ENCODE peak calls at places on chromosomes 6 and 20, in eight cellular contexts. W is IMR-90; I is CD8-positive, alpha-beta T cell; Z is esophagus muscularis mucosa; Q is PC-9; R is heart left ventricle; G is spleen; O is psoas muscle. C is an unnamed sample.

GRCh38 chr6:71324179-71324791 is 35.7 kb downstream of the OGFRL1 start:
- DNase-seq in W (no peak), I (no peak), Z (no peak), Q (no peak), R (no peak), G (no peak), O (no peak), C (no peak)

GRCh38 chr6:134372603-134373281 is 54.8 kb upstream of the SGK1 start:
- DNase-seq in W (peak; percentile 86), I (no peak), Z (peak; percentile 68), Q (peak; percentile 15), R (no peak), G (no peak), O (no peak), C (no peak)

GRCh38 chr20:59525500-59526241 is 78.7 kb upstream of the PHACTR3 start:
- DNase-seq in W (peak; percentile 13), I (peak; percentile 20), Z (no peak), Q (no peak), R (peak; percentile 70), G (no peak), O (peak; percentile 64), C (no peak)

GRCh38 chr20:32727663-32728062 is 15.6 kb downstream of the COMMD7 start:
- DNase-seq in W (peak; percentile 93), I (no peak), Z (no peak), Q (no peak), R (no peak), G (no peak), O (no peak), C (no peak)

GRCh38 chr6:110430236-110430635 is 14.9 kb upstream of the DDO start:
- DNase-seq in W (no peak), I (no peak), Z (no peak), Q (no peak), R (no peak), G (no peak), O (no peak), C (no peak)

GRCh38 chr6:34630040-34630439 is 66.5 kb downstream of the ILRUN start:
- DNase-seq in W (peak; percentile 98), I (no peak), Z (no peak), Q (peak; percentile 81), R (no peak), G (no peak), O (no peak), C (no peak)

GRCh38 chr20:549720-550496 is 6.3 kb upstream of the CSNK2A1 start:
- DNase-seq in W (no peak), I (no peak), Z (no peak), Q (no peak), R (no peak), G (no peak), O (no peak), C (no peak)

GRCh38 chr6:130900913-130901312 is 73.7 kb downstream of the SMLR1 start:
- DNase-seq in W (peak; percentile 80), I (no peak), Z (no peak), Q (no peak), R (peak; percentile 60), G (no peak), O (peak; percentile 83), C (peak; percentile 71)

GRCh38 chr6:133890941-133891813 is 2.3 kb downstream of the TCF21 start:
- DNase-seq in W (peak; percentile 39), I (no peak), Z (no peak), Q (no peak), R (peak; percentile 68), G (peak; percentile 72), O (no peak), C (no peak)

GRCh38 chr20:25695532-25696383 is 895 bp downstream of the ZNF337 start:
- DNase-seq in W (no peak), I (no peak), Z (no peak), Q (no peak), R (no peak), G (no peak), O (no peak), C (no peak)

GRCh38 chr6:41704656-41705328 is 30.6 kb downstream of the TFEB start:
- DNase-seq in W (no peak), I (no peak), Z (no peak), Q (no peak), R (peak; percentile 55), G (peak; percentile 76), O (peak; percentile 14), C (no peak)

GRCh38 chr20:49821381-49821780 is 8.8 kb downstream of the SLC9A8 start:
- DNase-seq in W (no peak), I (no peak), Z (no peak), Q (no peak), R (no peak), G (no peak), O (no peak), C (no peak)

GRCh38 chr6:169809386-169809785 is 58.0 kb downstream of the ERMARD start:
- DNase-seq in W (no peak), I (no peak), Z (no peak), Q (no peak), R (no peak), G (no peak), O (no peak), C (no peak)

GRCh38 chr6:163420315-163420667 is 5.8 kb downstream of the QKI start:
- DNase-seq in W (no peak), I (no peak), Z (no peak), Q (no peak), R (no peak), G (no peak), O (no peak), C (no peak)

GRCh38 chr6:169864148-169865030 is 113.0 kb downstream of the ERMARD start:
- DNase-seq in W (no peak), I (no peak), Z (no peak), Q (no peak), R (no peak), G (peak; percentile 65), O (no peak), C (no peak)

GRCh38 chr6:166619912-166620311 is 7.1 kb downstream of the RPS6KA2 start:
- DNase-seq in W (peak; percentile 98), I (no peak), Z (no peak), Q (peak; percentile 92), R (no peak), G (no peak), O (no peak), C (no peak)

GRCh38 chr6:41786451-41787218 is 859 bp upstream of the TOMM6 start:
- DNase-seq in W (peak; percentile 61), I (peak; percentile 88), Z (peak; percentile 94), Q (peak; percentile 46), R (peak; percentile 96), G (peak; percentile 99), O (peak; percentile 94), C (peak; percentile 45)

GRCh38 chr6:123415844-123416468 is 220.8 kb downstream of the TRDN start:
- DNase-seq in W (peak; percentile 37), I (peak; percentile 20), Z (no peak), Q (peak; percentile 61), R (no peak), G (no peak), O (no peak), C (no peak)

GRCh38 chr20:36658300-36658699 is 12.3 kb upstream of the SLA2 start:
- DNase-seq in W (no peak), I (no peak), Z (no peak), Q (no peak), R (no peak), G (no peak), O (no peak), C (no peak)

GRCh38 chr20:42018979-42019378 is 400.8 kb upstream of the CHD6 start:
- DNase-seq in W (no peak), I (no peak), Z (peak; percentile 42), Q (no peak), R (no peak), G (no peak), O (no peak), C (no peak)
- TF ChIP-seq CTCF in W (no peak), I (no peak), Z (no peak), Q (no peak), R (no peak), G (no peak), O (no peak), C (no peak)

GRCh38 chr6:56541736-56542366 is 100.8 kb downstream of the DST start:
- DNase-seq in W (no peak), I (no peak), Z (no peak), Q (no peak), R (no peak), G (no peak), O (no peak), C (no peak)
- H3K4me1 ChIP-seq in W (peaks cover 3% of the 10 kb centered on the region), I (peaks cover 9% of the 10 kb centered on the region), Z (peaks cover 51% of the 10 kb centered on the region), Q (peaks cover 26% of the 10 kb centered on the region), R (peaks cover 54% of the 10 kb centered on the region), G (peaks cover 7% of the 10 kb centered on the region), O (peaks cover 51% of the 10 kb centered on the region), C (peaks cover 30% of the 10 kb centered on the region)

GRCh38 chr6:87663434-87663833 is 38.6 kb downstream of the AKIRIN2 start:
- DNase-seq in W (no peak), I (no peak), Z (no peak), Q (no peak), R (no peak), G (no peak), O (no peak), C (no peak)

GRCh38 chr6:87661503-87661902 is 40.5 kb downstream of the AKIRIN2 start:
- DNase-seq in W (peak; percentile 32), I (no peak), Z (no peak), Q (no peak), R (no peak), G (no peak), O (no peak), C (no peak)

GRCh38 chr6:87668006-87668405 is 34.0 kb downstream of the AKIRIN2 start:
- DNase-seq in W (no peak), I (no peak), Z (no peak), Q (no peak), R (no peak), G (no peak), O (no peak), C (no peak)

GRCh38 chr6:87667032-87667431 is 35.0 kb downstream of the AKIRIN2 start:
- DNase-seq in W (no peak), I (no peak), Z (no peak), Q (no peak), R (no peak), G (no peak), O (no peak), C (no peak)

GRCh38 chr6:87664943-87665342 is 37.1 kb downstream of the AKIRIN2 start:
- DNase-seq in W (no peak), I (no peak), Z (no peak), Q (no peak), R (no peak), G (no peak), O (no peak), C (no peak)
- H3K4me3 ChIP-seq in W (no peak overlapping the region), I (no peak overlapping the region), Z (no peak overlapping the region), Q (no peak overlapping the region), R (no peak overlapping the region), G (no peak overlapping the region), O (no peak overlapping the region), C (no peak overlapping the region)

GRCh38 chr20:44393608-44394519 is 38.4 kb downstream of the HNF4A start:
- DNase-seq in W (no peak), I (no peak), Z (no peak), Q (no peak), R (no peak), G (no peak), O (no peak), C (no peak)

GRCh38 chr20:44392088-44392775 is 36.7 kb downstream of the HNF4A start:
- DNase-seq in W (no peak), I (no peak), Z (no peak), Q (no peak), R (no peak), G (no peak), O (no peak), C (no peak)

GRCh38 chr20:44394520-44395182 is 39.2 kb downstream of the HNF4A start:
- DNase-seq in W (no peak), I (no peak), Z (no peak), Q (no peak), R (no peak), G (no peak), O (no peak), C (no peak)

GRCh38 chr20:44395183-44395962 is 39.9 kb downstream of the HNF4A start:
- DNase-seq in W (no peak), I (no peak), Z (no peak), Q (no peak), R (no peak), G (no peak), O (no peak), C (no peak)

GRCh38 chr20:44392776-44393607 is 37.5 kb downstream of the HNF4A start:
- DNase-seq in W (no peak), I (no peak), Z (no peak), Q (no peak), R (no peak), G (no peak), O (no peak), C (no peak)
- TF ChIP-seq CTCF in W (no peak), I (no peak), Z (no peak), Q (no peak), R (no peak), G (no peak), O (no peak), C (no peak)